ENCODE peak calls at places on chromosomes 3 and 15, in five cellular contexts. H is Peyer's patch, I is upper lobe of left lung, F is stomach, C is H1. J is an unnamed sample. For H3K9me3, the result is how much of the 10 kb centered on the place peaks cover.

GRCh38 chr15:85551221-85551832 is 170.9 kb downstream of the AKAP13 start:
- DNase-seq in H (no peak), I (no peak), C (no peak), F (no peak), J (no peak)

GRCh38 chr3:15527031-15527459 is 5.5 kb upstream of the COLQ start:
- DNase-seq in H (no peak), I (no peak), F (no peak), C (peak), J (no peak)

GRCh38 chr3:72141264-72141663 is 356.3 kb upstream of the PROK2 start:
- DNase-seq in I (no peak), F (no peak), C (no peak), H (no peak), J (no peak)

GRCh38 chr15:51132384-51133139 is 37.9 kb upstream of the TNFAIP8L3 start:
- DNase-seq in H (no peak), F (no peak), I (no peak), C (no peak), J (no peak)

GRCh38 chr15:75918135-75918534 is 14.5 kb downstream of the FBXO22 start:
- DNase-seq in C (no peak), F (no peak), H (no peak), I (no peak), J (no peak)

GRCh38 chr3:45684327-45684892 is 4.8 kb upstream of the SACM1L start:
- DNase-seq in H (no peak), C (no peak), I (no peak), F (no peak), J (no peak)

GRCh38 chr3:169146866-169147245 is 516.7 kb downstream of the MECOM start:
- DNase-seq in H (no peak), F (no peak), C (no peak), I (no peak), J (no peak)

GRCh38 chr3:193594946-193595689 is 2.1 kb downstream of the OPA1 start:
- DNase-seq in C (no peak), I (no peak), H (no peak), F (no peak), J (no peak)

GRCh38 chr3:9172851-9173320 is 76.6 kb downstream of the SRGAP3 start:
- DNase-seq in I (no peak), F (peak), H (no peak), C (no peak), J (no peak)

GRCh38 chr15:70882361-70882760 is 9.9 kb downstream of the THAP10 start:
- DNase-seq in F (no peak), I (no peak), C (no peak), H (no peak), J (no peak)

GRCh38 chr3:30548605-30549004 is 57.8 kb upstream of the TGFBR2 start:
- DNase-seq in C (no peak), I (no peak), F (no peak), H (peak), J (no peak)

GRCh38 chr3:124837730-124838186 is 49.4 kb downstream of the ITGB5 start:
- DNase-seq in C (no peak), F (peak), H (peak), I (peak), J (no peak)

GRCh38 chr3:171342783-171343420 is 117.3 kb downstream of the TNIK start:
- DNase-seq in H (no peak), I (no peak), F (no peak), C (no peak), J (no peak)

GRCh38 chr15:50256188-50257041 is 9.1 kb downstream of the HDC start:
- DNase-seq in C (no peak), I (no peak), F (no peak), H (no peak), J (no peak)

GRCh38 chr3:64441861-64442260 is 216.6 kb upstream of the PRICKLE2 start:
- DNase-seq in I (peak), F (peak), H (no peak), C (no peak), J (no peak)

GRCh38 chr15:50315814-50316630 is 39.0 kb downstream of the GABPB1 start:
- DNase-seq in C (no peak), F (no peak), H (no peak), I (no peak), J (no peak)

GRCh38 chr3:186640473-186640818 is 247 bp downstream of the FETUB start:
- DNase-seq in C (no peak), F (no peak), H (no peak), I (no peak), J (no peak)

GRCh38 chr15:65305776-65306175 is 1.3 kb downstream of the RNU5B-1 start:
- DNase-seq in F (no peak), C (no peak), I (no peak), H (no peak), J (no peak)

GRCh38 chr3:25144430-25144829 is 283.6 kb upstream of the RARB start:
- DNase-seq in F (no peak), H (no peak), I (no peak), C (no peak), J (no peak)

GRCh38 chr3:66413151-66413751 is 87.6 kb downstream of the LRIG1 start:
- DNase-seq in C (no peak), H (no peak), F (peak), I (no peak), J (no peak)

GRCh38 chr3:12750223-12750622 is 8.8 kb downstream of the TMEM40 start:
- DNase-seq in F (peak), H (no peak), I (peak), C (no peak), J (no peak)

GRCh38 chr15:41485226-41485625 is 8.4 kb upstream of the ITPKA start:
- DNase-seq in F (no peak), C (no peak), H (no peak), I (no peak), J (no peak)

GRCh38 chr3:160346511-160346910 is 52.5 kb downstream of the IFT80 start:
- DNase-seq in F (no peak), C (no peak), I (no peak), H (no peak), J (no peak)

GRCh38 chr15:76038512-76038911 is 21.3 kb upstream of the TMEM266 start:
- DNase-seq in I (no peak), H (no peak), F (no peak), C (no peak), J (no peak)

GRCh38 chr15:68040144-68040543 is 14.0 kb upstream of the PIAS1 start:
- DNase-seq in I (no peak), H (no peak), C (no peak), F (no peak), J (no peak)

GRCh38 chr3:143658869-143659268 is 189.4 kb downstream of the SLC9A9 start:
- DNase-seq in I (no peak), F (no peak), C (no peak), H (no peak), J (no peak)

GRCh38 chr3:58200846-58201355 is 9.9 kb downstream of the DNASE1L3 start:
- DNase-seq in C (no peak), H (no peak), I (no peak), F (no peak), J (no peak)

GRCh38 chr15:57890878-57891277 is 174.6 kb downstream of the ALDH1A2 start:
- DNase-seq in F (no peak), I (no peak), C (no peak), H (no peak), J (no peak)

GRCh38 chr15:57893075-57893474 is 172.4 kb downstream of the ALDH1A2 start:
- DNase-seq in I (no peak), C (no peak), F (no peak), H (no peak), J (no peak)

GRCh38 chr15:57892181-57892580 is 173.3 kb downstream of the ALDH1A2 start:
- DNase-seq in H (no peak), I (no peak), F (no peak), C (no peak), J (no peak)

GRCh38 chr15:57887825-57888224 is 177.7 kb downstream of the ALDH1A2 start:
- DNase-seq in H (no peak), I (no peak), F (no peak), C (no peak), J (no peak)

GRCh38 chr15:57890351-57890750 is 175.2 kb downstream of the ALDH1A2 start:
- DNase-seq in I (no peak), H (no peak), F (no peak), C (no peak), J (no peak)
- H3K9me3 ChIP-seq in I (under half), H (under half), F (under half), C (under half), J (under half)

DNA sequence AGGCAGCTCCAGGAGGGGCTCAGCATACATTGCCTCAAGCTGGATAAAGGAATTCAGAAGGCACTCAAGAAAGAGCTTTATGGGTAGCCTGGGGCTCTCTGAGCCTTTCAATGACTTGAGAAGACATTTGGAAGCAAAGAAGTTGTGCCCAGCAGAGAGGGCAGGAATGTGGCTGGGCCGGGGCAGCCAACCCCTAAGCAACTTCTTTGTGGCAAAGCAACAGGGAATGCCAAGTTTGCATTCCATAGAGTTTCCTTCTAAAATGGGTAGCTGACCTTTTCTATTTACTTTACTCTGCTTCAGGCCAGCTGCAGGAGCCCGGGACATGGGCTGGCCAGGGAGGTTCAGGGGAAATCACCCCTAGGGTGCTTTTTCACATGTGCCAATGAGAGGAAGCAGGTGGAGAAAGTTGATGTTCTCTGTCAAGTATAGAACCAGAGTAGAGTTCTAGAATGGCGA is 45.6 kb downstream of the CCDC12 start:
- DNase-seq in H (no peak), F (peak), I (peak), C (no peak), J (no peak)
- TF ChIP-seq POLR2A in H (no peak), F (no peak), I (peak), C (no peak), J (no peak)

DNA sequence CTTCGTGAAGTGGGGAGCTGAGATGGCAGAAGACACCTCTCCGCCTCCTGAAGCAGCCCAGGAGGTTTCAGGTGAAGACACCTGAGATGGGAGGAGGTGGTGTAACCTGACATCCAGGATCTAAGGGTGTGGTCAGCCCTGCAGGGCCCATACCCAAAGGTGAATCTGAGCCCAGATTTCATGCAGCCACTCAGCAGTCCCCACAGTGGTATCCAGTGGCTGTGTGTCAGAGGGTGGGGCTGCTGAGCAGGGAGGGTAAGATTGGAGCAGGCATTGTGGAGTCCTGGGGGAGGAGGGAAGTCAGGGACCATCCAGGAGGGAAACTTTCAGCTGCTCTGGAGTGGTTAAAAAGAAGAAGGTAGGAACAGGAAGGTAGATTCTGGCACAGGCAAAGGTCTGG is 46.0 kb upstream of the SMAD6 start:
- DNase-seq in C (no peak), F (no peak), H (no peak), I (no peak), J (no peak)
- H3K27ac ChIP-seq in C (no peak), F (no peak), H (no peak), I (peak), J (no peak)

GRCh38 chr15:25058080-25058785 is 103.4 kb downstream of the SNRPN start:
- DNase-seq in F (peak), C (no peak), H (peak), I (peak), J (no peak)

GRCh38 chr15:25056484-25057429 is 102.0 kb downstream of the SNRPN start:
- DNase-seq in H (peak), F (peak), I (peak), C (no peak), J (no peak)

GRCh38 chr15:25055356-25056068 is 100.7 kb downstream of the SNRPN start:
- DNase-seq in C (no peak), F (peak), I (peak), H (peak), J (no peak)

GRCh38 chr15:25059698-25060471 is 105.1 kb downstream of the SNRPN start:
- DNase-seq in C (no peak), H (no peak), F (no peak), I (peak), J (no peak)

DNA sequence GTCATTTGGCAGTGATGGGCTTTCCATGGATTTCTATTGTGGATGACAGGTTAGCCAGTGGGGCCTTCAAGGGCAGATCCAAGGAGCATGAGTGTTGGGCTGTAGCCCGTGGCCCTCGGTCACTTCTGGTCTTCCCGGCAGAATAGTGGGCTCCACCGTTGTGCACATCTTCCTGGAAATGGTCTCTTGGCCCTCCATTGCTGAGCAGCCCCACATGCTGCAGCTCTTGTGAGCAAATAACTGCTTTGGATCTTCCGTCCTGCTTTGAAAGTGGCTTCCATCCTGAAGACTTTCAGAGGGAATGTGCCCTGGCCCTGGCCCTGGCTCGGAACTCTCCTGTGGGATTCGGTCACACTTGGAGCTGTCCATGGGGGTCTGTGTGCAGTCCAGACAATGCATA is 102.8 kb downstream of the SNRPN start:
- DNase-seq in I (peak), C (no peak), F (peak), H (peak), J (no peak)
- H3K9me3 ChIP-seq in I (half or more), C (half or more), F (half or more), H (half or more), J (half or more)

GRCh38 chr15:91555307-91555706 is 298.2 kb upstream of the SLCO3A1 start:
- DNase-seq in H (no peak), F (no peak), I (no peak), C (peak), J (no peak)

GRCh38 chr15:91548588-91548987 is 304.9 kb upstream of the SLCO3A1 start:
- DNase-seq in H (no peak), F (no peak), I (no peak), C (no peak), J (no peak)

GRCh38 chr15:91553455-91553854 is 300.1 kb upstream of the SLCO3A1 start:
- DNase-seq in H (no peak), F (no peak), I (peak), C (no peak), J (no peak)

GRCh38 chr15:91549581-91549980 is 303.9 kb upstream of the SLCO3A1 start:
- DNase-seq in I (no peak), F (no peak), C (no peak), H (no peak), J (no peak)

DNA sequence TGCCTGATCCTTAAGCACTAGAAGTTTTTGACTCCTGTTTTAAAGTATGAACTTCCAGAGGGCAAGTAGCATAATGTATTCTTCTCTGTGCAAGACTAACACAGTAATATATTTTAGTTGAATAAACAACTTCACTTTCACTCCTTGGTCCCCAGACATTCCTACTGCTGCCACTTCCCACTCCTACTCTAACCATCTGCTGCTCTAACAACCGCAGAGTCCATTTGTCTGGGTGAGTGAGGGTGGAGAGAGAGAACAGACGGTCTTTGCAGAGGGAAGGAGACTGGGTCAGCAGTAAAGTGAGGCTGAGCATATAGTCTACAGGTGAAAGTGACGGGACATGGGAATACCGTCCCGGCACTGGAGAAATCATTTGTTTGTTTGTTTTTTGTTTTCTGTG is 301.0 kb upstream of the SLCO3A1 start:
- DNase-seq in F (no peak), C (no peak), H (no peak), I (no peak), J (no peak)
- TF ChIP-seq POLR2A in F (no peak), C (no peak), H (no peak), I (no peak), J (no peak)

GRCh38 chr3:102083971-102084370 is 234.7 kb downstream of the NFKBIZ start:
- DNase-seq in F (no peak), I (no peak), H (no peak), C (no peak), J (no peak)
- H3K27ac ChIP-seq in F (no peak), I (no peak), H (no peak), C (no peak), J (no peak)

GRCh38 chr3:13821156-13821555 is 58.7 kb downstream of the WNT7A start:
- DNase-seq in C (no peak), I (no peak), F (no peak), H (no peak), J (no peak)

GRCh38 chr3:13811614-13812013 is 68.3 kb downstream of the WNT7A start:
- DNase-seq in F (no peak), H (no peak), I (no peak), C (no peak), J (no peak)

GRCh38 chr3:13818919-13819318 is 61.0 kb downstream of the WNT7A start:
- DNase-seq in I (no peak), H (no peak), C (no peak), F (no peak), J (no peak)

GRCh38 chr3:13812039-13812438 is 67.8 kb downstream of the WNT7A start:
- DNase-seq in F (no peak), C (no peak), I (no peak), H (no peak), J (no peak)

DNA sequence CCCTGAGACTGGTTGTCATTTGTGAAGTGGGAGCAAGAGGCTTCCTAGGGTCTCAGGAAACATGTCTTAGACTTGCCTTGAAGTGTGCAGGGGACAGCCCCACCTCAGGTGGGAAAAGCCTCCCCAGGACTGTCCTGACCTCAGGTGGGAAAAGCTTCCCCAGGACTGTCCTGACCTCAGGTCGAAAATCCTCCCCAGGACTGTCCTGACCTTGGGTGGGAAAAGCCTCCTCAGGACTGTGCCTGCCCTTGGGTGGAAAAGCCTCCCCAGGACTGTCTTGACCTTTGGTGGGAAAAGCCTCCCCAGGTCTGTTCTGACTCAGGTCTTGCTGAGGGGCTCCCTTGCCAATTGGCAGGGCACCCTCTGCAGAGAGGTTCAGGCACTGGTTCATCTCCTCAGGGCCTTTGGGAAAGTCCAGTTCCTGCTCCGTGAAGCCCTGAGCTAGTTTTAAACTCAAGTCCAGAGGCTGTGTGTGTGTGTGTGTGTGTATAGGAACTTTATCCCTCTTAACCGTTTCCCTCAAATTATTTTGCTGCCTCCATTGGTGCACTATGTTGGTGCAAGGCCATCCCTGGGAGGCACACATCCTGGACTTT is 64.7 kb downstream of the WNT7A start:
- DNase-seq in F (no peak), I (no peak), H (no peak), C (no peak), J (no peak)
- H3K9me3 ChIP-seq in F (half or more), I (under half), H (under half), C (half or more), J (under half)

GRCh38 chr3:100516232-100516631 is 23.8 kb downstream of the TMEM45A start:
- DNase-seq in I (no peak), F (no peak), C (no peak), H (no peak), J (no peak)
- TF ChIP-seq POLR2A in I (no peak), F (no peak), C (no peak), H (no peak), J (no peak)

J was measured in esophagus squamous epithelium.